ENCODE peak calls at places on chromosomes 16 and 17, in ten cellular contexts. O, X, J, U, H, T, A, Z, F and S are unnamed samples.

GRCh38 chr16:74951676-74952075 is 33.2 kb downstream of the WDR59 start:
- DNase-seq in A (no peak), Z (no peak), T (no peak), H (no peak), F (no peak), U (no peak), X (no peak), O (no peak), J (no peak), S (no peak)

GRCh38 chr16:31876955-31877828 is 3.6 kb downstream of the ZNF267 start:
- DNase-seq in A (no peak), O (no peak), H (peak; percentile 33), U (no peak), J (no peak), Z (no peak), T (no peak), F (no peak), X (peak; percentile 35), S (no peak)

GRCh38 chr16:82192665-82193064 is 22.6 kb upstream of the MPHOSPH6 start:
- DNase-seq in Z (no peak), J (no peak), H (peak; percentile 48), T (no peak), O (no peak), A (no peak), X (no peak), F (no peak), U (no peak), S (no peak)

GRCh38 chr16:73171380-73171779 is 123.5 kb upstream of the ZFHX3 start:
- DNase-seq in H (no peak), U (no peak), X (no peak), A (no peak), J (no peak), T (no peak), F (no peak), Z (no peak), O (no peak), S (no peak)

GRCh38 chr16:55678061-55678935 is 22.5 kb downstream of the SLC6A2 start:
- DNase-seq in A (no peak), J (no peak), X (no peak), O (no peak), F (no peak), Z (peak; percentile 19), U (no peak), H (no peak), T (no peak), S (no peak)

GRCh38 chr16:70342016-70342415 is 4.7 kb upstream of the DDX19A start:
- DNase-seq in A (no peak), H (no peak), U (peak; percentile 18), X (no peak), O (peak; percentile 27), T (no peak), J (no peak), Z (peak; percentile 25), F (peak; percentile 72), S (no peak)

GRCh38 chr17:19978206-19978802 is 676 bp upstream of the AKAP10 start:
- DNase-seq in F (no peak), O (no peak), Z (no peak), J (no peak), X (no peak), A (no peak), H (peak; percentile 34), T (peak; percentile 79), U (no peak), S (no peak)

GRCh38 chr17:35807371-35808144 is 1.7 kb upstream of the TAF15 start:
- DNase-seq in X (no peak), O (no peak), A (no peak), J (no peak), H (no peak), F (no peak), U (no peak), T (no peak), Z (no peak), S (no peak)

GRCh38 chr17:47219621-47220475 is 10.7 kb downstream of the MYL4 start:
- DNase-seq in A (no peak), F (no peak), Z (no peak), U (no peak), X (no peak), T (no peak), O (no peak), J (no peak), H (no peak), S (no peak)

GRCh38 chr17:79897243-79898063 is 58.2 kb upstream of the CBX4 start:
- DNase-seq in F (no peak), A (no peak), H (no peak), X (no peak), O (no peak), Z (peak; percentile 26), J (no peak), T (no peak), U (no peak), S (peak; percentile 17)

GRCh38 chr17:75516255-75516618 is at the start of gene TSEN54:
- DNase-seq in O (peak; percentile 99), F (peak; percentile 91), H (peak; percentile 95), T (peak; percentile 97), X (peak; percentile 92), U (peak; percentile 95), Z (peak; percentile 99), A (peak; percentile 98), J (peak; percentile 93), S (peak; percentile 94)

GRCh38 chr16:68756250-68757051 is 19.4 kb downstream of the CDH1 start:
- DNase-seq in J (no peak), Z (no peak), T (peak; percentile 81), O (peak; percentile 82), H (no peak), A (peak; percentile 78), U (no peak), X (peak; percentile 40), F (no peak), S (peak; percentile 99)

GRCh38 chr16:16144416-16144815 is 78.9 kb downstream of the ABCC6 start:
- DNase-seq in O (no peak), A (no peak), T (no peak), Z (no peak), H (no peak), J (no peak), X (no peak), F (no peak), U (no peak), S (no peak)

GRCh38 chr16:89070590-89070989 is 23.1 kb upstream of the ACSF3 start:
- DNase-seq in O (no peak), T (no peak), F (no peak), A (no peak), J (no peak), Z (no peak), U (no peak), X (no peak), H (no peak), S (no peak)

GRCh38 chr16:89073346-89074221 is 20.1 kb upstream of the ACSF3 start:
- DNase-seq in O (no peak), J (no peak), F (no peak), T (no peak), A (no peak), X (no peak), U (no peak), Z (no peak), H (no peak), S (no peak)

GRCh38 chr16:89071686-89072182 is 21.9 kb upstream of the ACSF3 start:
- DNase-seq in U (no peak), O (no peak), T (no peak), X (no peak), H (no peak), A (no peak), F (no peak), Z (no peak), J (no peak), S (no peak)

GRCh38 chr16:89069920-89070319 is 23.7 kb upstream of the ACSF3 start:
- DNase-seq in U (no peak), X (no peak), T (no peak), H (no peak), Z (no peak), F (no peak), J (no peak), O (no peak), A (no peak), S (no peak)

DNA sequence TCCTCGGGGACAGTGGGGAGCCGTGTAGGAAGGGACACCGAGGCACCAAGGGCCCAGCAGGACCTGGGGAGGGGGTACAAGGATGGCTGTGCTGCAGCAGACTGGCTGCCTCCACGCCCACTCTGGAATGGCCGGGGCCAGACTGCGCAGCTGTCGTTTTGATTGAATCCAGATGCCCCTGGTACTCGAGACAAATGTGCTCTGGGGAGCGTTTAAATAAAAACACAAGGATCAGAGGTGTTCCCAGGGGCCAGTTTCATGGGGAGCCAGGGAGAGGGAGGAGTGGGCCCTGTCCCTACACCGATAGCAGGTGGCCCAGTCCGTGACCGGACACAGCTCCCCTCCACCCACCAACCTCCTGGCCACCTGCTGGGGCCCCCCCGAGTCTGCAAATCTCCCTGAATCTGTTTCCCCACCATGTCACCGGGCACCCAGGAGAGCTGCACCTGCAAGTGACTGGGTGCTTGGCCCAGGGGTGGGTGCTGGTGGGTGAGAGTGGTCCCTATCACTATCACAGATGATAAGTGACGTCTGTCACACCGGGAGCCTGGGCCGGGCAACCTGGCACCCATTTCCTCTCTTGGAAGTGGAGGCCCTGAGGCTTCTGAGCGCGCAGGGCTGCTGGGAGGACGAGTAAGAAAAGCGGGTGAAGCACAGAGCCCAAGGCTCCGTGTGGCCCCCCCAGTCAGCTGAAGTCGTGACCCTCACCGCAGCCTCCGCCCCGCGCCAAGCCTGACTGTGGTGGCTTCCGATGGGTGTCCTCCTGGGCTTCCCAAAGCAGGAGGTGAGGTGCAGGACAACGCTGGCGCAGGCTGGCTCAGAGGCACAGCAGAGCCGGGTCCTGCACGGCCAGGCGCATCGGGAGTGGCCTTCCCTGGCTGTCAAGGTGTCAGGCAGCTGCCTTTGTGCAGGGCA is 21.2 kb upstream of the ACSF3 start:
- DNase-seq in F (peak; percentile 55), T (no peak), A (no peak), Z (no peak), U (peak; percentile 44), X (no peak), J (no peak), O (no peak), H (no peak), S (no peak)
- H3K4me3 ChIP-seq in F (no peak overlapping the region), T (no peak overlapping the region), A (no peak overlapping the region), Z (no peak overlapping the region), U (no peak overlapping the region), X (no peak overlapping the region), J (no peak overlapping the region), O (no peak overlapping the region), H (no peak overlapping the region), S (no peak overlapping the region)

GRCh38 chr17:40452921-40453378 is 9.7 kb downstream of the IGFBP4 start:
- DNase-seq in O (peak; percentile 72), X (no peak), J (no peak), U (no peak), A (peak; percentile 57), T (no peak), H (no peak), Z (no peak), F (no peak), S (no peak)
- H3K4me1 ChIP-seq in O (peaks cover 43% of the 10 kb centered on the region), X (peaks cover 11% of the 10 kb centered on the region), J (peaks cover 4% of the 10 kb centered on the region), U (peaks cover 82% of the 10 kb centered on the region), A (peaks cover 19% of the 10 kb centered on the region), T (peaks cover 84% of the 10 kb centered on the region), H (peaks cover 8% of the 10 kb centered on the region), Z (no peaks in the 10 kb centered on the region), F (peaks cover 26% of the 10 kb centered on the region), S (no peaks in the 10 kb centered on the region)

GRCh38 chr17:2059125-2059836 is 4.4 kb downstream of the HIC1 start:
- DNase-seq in Z (no peak), J (peak; percentile 66), O (peak; percentile 79), U (no peak), F (no peak), A (no peak), H (no peak), T (peak; percentile 68), X (no peak), S (no peak)
- H3K9me3 ChIP-seq in Z (no peaks in the 10 kb centered on the region), J (peaks cover 7% of the 10 kb centered on the region), O (no peaks in the 10 kb centered on the region), U (no peaks in the 10 kb centered on the region), F (no peaks in the 10 kb centered on the region), A (no peaks in the 10 kb centered on the region), H (no peaks in the 10 kb centered on the region), T (no peaks in the 10 kb centered on the region), X (no peaks in the 10 kb centered on the region), S (no peaks in the 10 kb centered on the region)

GRCh38 chr16:85522842-85523601 is 90.1 kb upstream of the GSE1 start:
- DNase-seq in A (no peak), J (no peak), T (no peak), Z (no peak), H (no peak), U (peak; percentile 64), X (no peak), O (no peak), F (no peak), S (no peak)
- H3K4me3 ChIP-seq in A (no peak overlapping the region), J (no peak overlapping the region), T (no peak overlapping the region), Z (no peak overlapping the region), H (no peak overlapping the region), U (peak overlapping the region; percentile 4), X (no peak overlapping the region), O (no peak overlapping the region), F (no peak overlapping the region), S (no peak overlapping the region)